ENCODE peak calls at places on chromosomes 16 and 17, in seven cellular contexts. C is H9, B is IMR-90, X is mesendoderm, L is neuronal stem cell, U is trophoblast cell, G is mesenchymal stem cell. O is an unnamed sample.

GRCh38 chr17:50257574-50258224 is 16.6 kb upstream of the TMEM92 start:
- DNase-seq in C (peak), B (no peak), X (no peak), L (no peak), U (no peak), G (no peak), O (no peak)

GRCh38 chr16:67179421-67180080 is 4.2 kb downstream of the MATCAP1 start:
- DNase-seq in C (peak), B (no peak), X (peak), L (no peak), U (no peak), G (no peak), O (no peak)

GRCh38 chr16:30065943-30066881 is 652 bp downstream of the ALDOA start:
- DNase-seq in C (no peak), B (peak), X (peak), L (no peak), U (peak), G (no peak), O (no peak)

GRCh38 chr17:28345420-28346198 is 10.0 kb downstream of the TNFAIP1 start:
- DNase-seq in C (no peak), B (no peak), X (no peak), L (no peak), U (peak), G (no peak), O (no peak)

GRCh38 chr17:80844418-80844990 is 147.1 kb upstream of the CHMP6 start:
- DNase-seq in C (no peak), B (no peak), X (no peak), L (no peak), U (no peak), G (no peak), O (no peak)

GRCh38 chr16:68539704-68540370 is 746 bp downstream of the ZFP90 start:
- DNase-seq in C (peak), B (no peak), X (peak), L (no peak), U (peak), G (peak), O (no peak)

GRCh38 chr16:26666486-26666885 is 400.2 kb upstream of the C16orf82 start:
- DNase-seq in C (no peak), B (no peak), X (no peak), L (no peak), U (no peak), G (no peak), O (no peak)

GRCh38 chr16:28836761-28837064 is 9.4 kb downstream of the TUFM start:
- DNase-seq in C (no peak), B (no peak), X (no peak), L (no peak), U (no peak), G (no peak), O (no peak)

GRCh38 chr16:65950211-65950610 is 416.3 kb upstream of the CDH5 start:
- DNase-seq in C (no peak), B (peak), X (no peak), L (no peak), U (no peak), G (peak), O (no peak)

GRCh38 chr17:82443465-82444283 is 6.9 kb downstream of the CYBC1 start:
- DNase-seq in C (no peak), B (no peak), X (no peak), L (no peak), U (no peak), G (no peak), O (no peak)

GRCh38 chr16:84647830-84648594 is at the start of gene KLHL36:
- DNase-seq in C (no peak), B (no peak), X (no peak), L (peak), U (peak), G (peak), O (peak)

GRCh38 chr16:21685034-21685455 is 21.3 kb downstream of the OTOA start:
- DNase-seq in C (peak), B (no peak), X (peak), L (peak), U (no peak), G (no peak), O (no peak)

GRCh38 chr17:64039106-64039400 is 18.6 kb upstream of the ICAM2 start:
- DNase-seq in C (no peak), B (no peak), X (no peak), L (no peak), U (no peak), G (no peak), O (no peak)
- H3K18ac ChIP-seq in C (no peak), B (no peak), X (no peak), L (no peak), U (no peak), G (no peak), O (no peak)

GRCh38 chr17:17719966-17720543 is 38.8 kb downstream of the RAI1 start:
- DNase-seq in C (no peak), B (no peak), X (no peak), L (no peak), U (no peak), G (no peak), O (no peak)

GRCh38 chr17:17721140-17721668 is 39.9 kb downstream of the RAI1 start:
- DNase-seq in C (no peak), B (no peak), X (no peak), L (no peak), U (no peak), G (no peak), O (no peak)

GRCh38 chr17:17719199-17719940 is 38.1 kb downstream of the RAI1 start:
- DNase-seq in C (no peak), B (no peak), X (no peak), L (no peak), U (no peak), G (no peak), O (no peak)

GRCh38 chr17:17716837-17717523 is 35.7 kb downstream of the RAI1 start:
- DNase-seq in C (no peak), B (no peak), X (no peak), L (no peak), U (no peak), G (no peak), O (no peak)

DNA sequence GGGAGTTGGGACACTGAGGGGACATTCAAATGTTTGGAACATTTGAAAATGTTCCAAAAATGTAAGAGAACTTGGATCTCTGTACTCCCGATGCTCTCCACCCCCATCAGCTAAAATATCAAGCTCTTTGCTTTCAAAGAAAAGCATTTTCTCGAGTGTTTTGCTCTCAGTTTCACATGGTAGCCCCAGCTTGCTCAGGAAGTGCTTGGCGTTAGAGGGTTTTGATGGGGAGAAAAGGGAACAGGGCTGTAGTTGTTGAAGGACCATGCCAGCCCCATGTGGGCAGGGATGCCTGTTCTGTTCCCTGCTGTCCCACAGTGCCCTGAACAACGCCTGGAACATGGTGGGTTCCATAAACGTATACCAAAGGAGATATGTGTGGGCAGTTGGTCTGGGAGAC is 37.0 kb downstream of the RAI1 start:
- DNase-seq in C (no peak), B (no peak), X (no peak), L (no peak), U (no peak), G (no peak), O (no peak)
- H3K18ac ChIP-seq in C (no peak), B (no peak), X (no peak), L (no peak), U (no peak), G (no peak), O (no peak)

DNA sequence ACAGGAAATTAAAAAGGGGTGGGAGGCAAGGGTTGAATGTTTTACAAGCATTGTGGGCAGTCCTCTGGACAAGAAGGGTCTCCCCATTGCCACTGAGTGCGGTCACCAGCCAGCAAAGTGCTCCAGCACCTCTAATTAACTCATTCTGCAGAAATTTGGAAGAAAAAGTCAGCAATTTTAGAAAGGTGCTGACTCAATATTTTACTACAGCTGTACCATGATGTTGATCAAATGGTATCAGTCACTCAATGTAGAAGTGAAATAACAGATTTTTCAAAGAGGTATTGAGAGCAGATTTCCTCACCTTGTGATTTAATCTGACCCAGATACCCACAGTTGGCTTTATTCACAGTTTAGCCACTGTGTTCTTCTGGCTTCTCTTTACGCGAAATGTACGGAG is 96.7 kb downstream of the PMP22 start:
- DNase-seq in C (no peak), B (no peak), X (no peak), L (no peak), U (no peak), G (no peak), O (no peak)
- H3K18ac ChIP-seq in C (no peak), B (no peak), X (no peak), L (no peak), U (no peak), G (no peak), O (no peak)

GRCh38 chr16:75398333-75398732 is 35.0 kb downstream of the CFDP1 start:
- DNase-seq in C (no peak), B (no peak), X (no peak), L (no peak), U (no peak), G (no peak), O (no peak)
- H3K18ac ChIP-seq in C (no peak), B (no peak), X (no peak), L (no peak), U (no peak), G (no peak), O (no peak)

GRCh38 chr16:49428808-49429207 is 55.2 kb downstream of the C16orf78 start:
- DNase-seq in C (no peak), B (no peak), X (no peak), L (no peak), U (no peak), G (no peak), O (no peak)

GRCh38 chr16:49419016-49419415 is 45.4 kb downstream of the C16orf78 start:
- DNase-seq in C (no peak), B (no peak), X (no peak), L (no peak), U (no peak), G (no peak), O (no peak)

GRCh38 chr16:49427771-49428170 is 54.2 kb downstream of the C16orf78 start:
- DNase-seq in C (no peak), B (no peak), X (no peak), L (no peak), U (no peak), G (no peak), O (no peak)

GRCh38 chr16:49422896-49423295 is 49.3 kb downstream of the C16orf78 start:
- DNase-seq in C (no peak), B (no peak), X (no peak), L (no peak), U (no peak), G (no peak), O (no peak)

GRCh38 chr16:49424961-49425360 is 51.4 kb downstream of the C16orf78 start:
- DNase-seq in C (no peak), B (no peak), X (no peak), L (no peak), U (no peak), G (no peak), O (no peak)
- H3K18ac ChIP-seq in C (no peak), B (no peak), X (no peak), L (peak), U (no peak), G (no peak), O (no peak)

DNA sequence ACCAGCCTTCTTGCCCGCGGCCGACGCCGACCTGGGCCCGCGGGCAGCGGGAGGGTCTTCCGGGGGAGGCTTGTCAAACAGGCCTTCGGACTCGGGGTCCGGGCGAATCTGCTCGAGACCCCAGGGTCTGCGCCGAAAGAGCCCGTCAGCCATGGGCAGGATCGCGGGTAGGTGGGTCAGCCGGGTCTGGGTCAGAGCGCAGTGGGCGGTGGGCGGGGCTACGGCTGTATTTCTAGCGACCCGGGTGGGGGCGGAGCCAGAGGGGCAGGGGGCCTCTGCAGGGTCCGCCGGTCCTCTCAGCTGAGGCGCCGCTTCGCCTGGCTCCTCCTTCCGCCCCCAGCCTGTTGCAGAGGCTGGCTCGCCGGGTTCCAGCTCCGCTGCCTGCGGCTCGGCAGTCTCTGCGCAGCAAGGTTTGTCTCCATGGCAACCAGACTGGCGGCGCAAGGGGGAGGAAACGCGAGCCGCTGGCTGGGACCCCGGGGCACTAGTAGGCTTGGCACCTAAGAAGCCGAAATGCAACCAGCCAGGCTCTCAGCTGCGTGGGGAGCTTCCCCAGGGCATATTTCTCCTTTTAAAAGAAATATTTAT is 14.5 kb downstream of the MIS12 start:
- DNase-seq in C (peak), B (peak), X (peak), L (peak), U (peak), G (peak), O (peak)
- H3K18ac ChIP-seq in C (no peak), B (no peak), X (no peak), L (peak), U (no peak), G (peak), O (no peak)

GRCh38 chr17:70658324-70658723 is 489.0 kb downstream of the KCNJ2 start:
- DNase-seq in C (no peak), B (no peak), X (no peak), L (no peak), U (no peak), G (no peak), O (no peak)
- H3K18ac ChIP-seq in C (no peak), B (no peak), X (no peak), L (no peak), U (no peak), G (no peak), O (no peak)

O was measured in H1.